ENCODE peak calls at places on chromosomes 6 and 20, in ten cellular contexts. One of them, this sample, is unnamed.

GRCh38 chr6:157516319-157517026 is 135.5 kb downstream of the ZDHHC14 start:
- DNase-seq in GM23248: no peak
- DNase-seq in IMR-90: no peak
- DNase-seq in heart left ventricle: no peak
- DNase-seq in GM23338: no peak
- DNase-seq in lower lobe of right lung: no peak
- DNase-seq in mammary epithelial cell: no peak
- DNase-seq in naive thymus-derived CD4-positive, alpha-beta T cell: no peak
- DNase-seq in fibroblast of lung: no peak
- DNase-seq in pancreas: no peak
- DNase-seq in this sample: no peak

GRCh38 chr6:138517635-138518034 is 18.3 kb upstream of the NHSL1 start:
- DNase-seq in GM23248: peak; percentile 70
- DNase-seq in IMR-90: peak; percentile 43
- DNase-seq in heart left ventricle: peak; percentile 19
- DNase-seq in GM23338: peak; percentile 85
- DNase-seq in lower lobe of right lung: peak; percentile 59
- DNase-seq in mammary epithelial cell: peak; percentile 48
- DNase-seq in naive thymus-derived CD4-positive, alpha-beta T cell: peak; percentile 40
- DNase-seq in fibroblast of lung: peak; percentile 27
- DNase-seq in pancreas: peak; percentile 33
- DNase-seq in this sample: no peak

GRCh38 chr20:5829241-5829809 is 79.1 kb downstream of the SHLD1 start:
- DNase-seq in GM23248: no peak
- DNase-seq in IMR-90: no peak
- DNase-seq in heart left ventricle: no peak
- DNase-seq in GM23338: no peak
- DNase-seq in lower lobe of right lung: no peak
- DNase-seq in mammary epithelial cell: no peak
- DNase-seq in naive thymus-derived CD4-positive, alpha-beta T cell: no peak
- DNase-seq in fibroblast of lung: no peak
- DNase-seq in pancreas: no peak
- DNase-seq in this sample: no peak

GRCh38 chr6:111573892-111574800 is 31.5 kb downstream of the TRAF3IP2 start:
- DNase-seq in GM23248: peak; percentile 95
- DNase-seq in IMR-90: peak; percentile 98
- DNase-seq in heart left ventricle: peak; percentile 56
- DNase-seq in GM23338: no peak
- DNase-seq in lower lobe of right lung: no peak
- DNase-seq in mammary epithelial cell: peak; percentile 80
- DNase-seq in naive thymus-derived CD4-positive, alpha-beta T cell: no peak
- DNase-seq in fibroblast of lung: peak; percentile 97
- DNase-seq in pancreas: no peak
- DNase-seq in this sample: no peak

GRCh38 chr6:89298680-89299450 is 16.2 kb downstream of the GABRR2 start:
- DNase-seq in GM23248: peak; percentile 27
- DNase-seq in IMR-90: peak; percentile 84
- DNase-seq in heart left ventricle: no peak
- DNase-seq in GM23338: no peak
- DNase-seq in lower lobe of right lung: no peak
- DNase-seq in mammary epithelial cell: peak; percentile 21
- DNase-seq in naive thymus-derived CD4-positive, alpha-beta T cell: peak; percentile 23
- DNase-seq in fibroblast of lung: peak; percentile 68
- DNase-seq in pancreas: no peak
- DNase-seq in this sample: no peak

GRCh38 chr20:32652739-32653526 is 20.8 kb downstream of the C20orf203 start:
- DNase-seq in GM23248: peak; percentile 84
- DNase-seq in IMR-90: peak; percentile 66
- DNase-seq in heart left ventricle: peak; percentile 86
- DNase-seq in GM23338: peak; percentile 94
- DNase-seq in lower lobe of right lung: peak; percentile 86
- DNase-seq in mammary epithelial cell: peak; percentile 67
- DNase-seq in naive thymus-derived CD4-positive, alpha-beta T cell: peak; percentile 84
- DNase-seq in fibroblast of lung: peak; percentile 58
- DNase-seq in pancreas: peak; percentile 83
- DNase-seq in this sample: peak; percentile 38

GRCh38 chr6:11161031-11161966 is 49.8 kb upstream of the ERVFRD-1 start:
- DNase-seq in GM23248: peak; percentile 48
- DNase-seq in IMR-90: peak; percentile 16
- DNase-seq in heart left ventricle: no peak
- DNase-seq in GM23338: no peak
- DNase-seq in lower lobe of right lung: no peak
- DNase-seq in mammary epithelial cell: peak; percentile 78
- DNase-seq in naive thymus-derived CD4-positive, alpha-beta T cell: no peak
- DNase-seq in fibroblast of lung: peak; percentile 73
- DNase-seq in pancreas: no peak
- DNase-seq in this sample: no peak

GRCh38 chr6:91590191-91590590 is 1003.3 kb upstream of the MAP3K7 start:
- DNase-seq in GM23248: no peak
- DNase-seq in IMR-90: no peak
- DNase-seq in heart left ventricle: no peak
- DNase-seq in GM23338: peak; percentile 4
- DNase-seq in lower lobe of right lung: no peak
- DNase-seq in mammary epithelial cell: no peak
- DNase-seq in naive thymus-derived CD4-positive, alpha-beta T cell: no peak
- DNase-seq in fibroblast of lung: no peak
- DNase-seq in pancreas: no peak
- DNase-seq in this sample: no peak

GRCh38 chr6:48318670-48319069 is 207.7 kb upstream of the PTCHD4 start:
- DNase-seq in GM23248: no peak
- DNase-seq in IMR-90: peak; percentile 78
- DNase-seq in heart left ventricle: no peak
- DNase-seq in GM23338: no peak
- DNase-seq in lower lobe of right lung: no peak
- DNase-seq in mammary epithelial cell: peak; percentile 31
- DNase-seq in naive thymus-derived CD4-positive, alpha-beta T cell: no peak
- DNase-seq in fibroblast of lung: no peak
- DNase-seq in pancreas: no peak
- DNase-seq in this sample: no peak

GRCh38 chr6:169452117-169452868 is 198.6 kb upstream of the THBS2 start:
- DNase-seq in GM23248: peak; percentile 98
- DNase-seq in IMR-90: peak; percentile 97
- DNase-seq in heart left ventricle: peak; percentile 72
- DNase-seq in GM23338: no peak
- DNase-seq in lower lobe of right lung: no peak
- DNase-seq in mammary epithelial cell: peak; percentile 78
- DNase-seq in naive thymus-derived CD4-positive, alpha-beta T cell: no peak
- DNase-seq in fibroblast of lung: peak; percentile 90
- DNase-seq in pancreas: no peak
- DNase-seq in this sample: no peak

GRCh38 chr6:35489066-35489465 is 7.8 kb downstream of the TEAD3 start:
- DNase-seq in GM23248: no peak
- DNase-seq in IMR-90: no peak
- DNase-seq in heart left ventricle: no peak
- DNase-seq in GM23338: no peak
- DNase-seq in lower lobe of right lung: no peak
- DNase-seq in mammary epithelial cell: no peak
- DNase-seq in naive thymus-derived CD4-positive, alpha-beta T cell: no peak
- DNase-seq in fibroblast of lung: no peak
- DNase-seq in pancreas: no peak
- DNase-seq in this sample: no peak

GRCh38 chr20:58552366-58552934 is 37.3 kb upstream of the APCDD1L start:
- DNase-seq in GM23248: no peak
- DNase-seq in IMR-90: no peak
- DNase-seq in heart left ventricle: no peak
- DNase-seq in GM23338: no peak
- DNase-seq in lower lobe of right lung: no peak
- DNase-seq in mammary epithelial cell: no peak
- DNase-seq in naive thymus-derived CD4-positive, alpha-beta T cell: no peak
- DNase-seq in fibroblast of lung: peak; percentile 39
- DNase-seq in pancreas: no peak
- DNase-seq in this sample: no peak

GRCh38 chr20:38242848-38243449 is 17.6 kb downstream of the KIAA1755 start:
- DNase-seq in GM23248: no peak
- DNase-seq in IMR-90: no peak
- DNase-seq in heart left ventricle: no peak
- DNase-seq in GM23338: peak; percentile 55
- DNase-seq in lower lobe of right lung: no peak
- DNase-seq in mammary epithelial cell: no peak
- DNase-seq in naive thymus-derived CD4-positive, alpha-beta T cell: no peak
- DNase-seq in fibroblast of lung: no peak
- DNase-seq in pancreas: no peak
- DNase-seq in this sample: no peak

GRCh38 chr6:82237013-82237412 is 10.5 kb downstream of the IBTK start:
- DNase-seq in GM23248: peak; percentile 31
- DNase-seq in IMR-90: no peak
- DNase-seq in heart left ventricle: no peak
- DNase-seq in GM23338: no peak
- DNase-seq in lower lobe of right lung: no peak
- DNase-seq in mammary epithelial cell: no peak
- DNase-seq in naive thymus-derived CD4-positive, alpha-beta T cell: no peak
- DNase-seq in fibroblast of lung: peak; percentile 17
- DNase-seq in pancreas: no peak
- DNase-seq in this sample: no peak

GRCh38 chr6:14035448-14035847 is 82.1 kb upstream of the CD83 start:
- DNase-seq in GM23248: peak; percentile 90
- DNase-seq in IMR-90: peak; percentile 96
- DNase-seq in heart left ventricle: no peak
- DNase-seq in GM23338: peak; percentile 82
- DNase-seq in lower lobe of right lung: no peak
- DNase-seq in mammary epithelial cell: peak; percentile 31
- DNase-seq in naive thymus-derived CD4-positive, alpha-beta T cell: no peak
- DNase-seq in fibroblast of lung: peak; percentile 98
- DNase-seq in pancreas: peak; percentile 52
- DNase-seq in this sample: no peak

GRCh38 chr20:45028424-45029136 is 62.3 kb downstream of the STK4 start:
- DNase-seq in GM23248: no peak
- DNase-seq in IMR-90: no peak
- DNase-seq in heart left ventricle: no peak
- DNase-seq in GM23338: no peak
- DNase-seq in lower lobe of right lung: no peak
- DNase-seq in mammary epithelial cell: no peak
- DNase-seq in naive thymus-derived CD4-positive, alpha-beta T cell: no peak
- DNase-seq in fibroblast of lung: no peak
- DNase-seq in pancreas: no peak
- DNase-seq in this sample: no peak
- H3K27ac ChIP-seq in GM23248: no peak overlapping the region
- H3K27ac ChIP-seq in IMR-90: no peak overlapping the region
- H3K27ac ChIP-seq in heart left ventricle: no peak overlapping the region
- H3K27ac ChIP-seq in GM23338: no peak overlapping the region
- H3K27ac ChIP-seq in lower lobe of right lung: no peak overlapping the region
- H3K27ac ChIP-seq in mammary epithelial cell: no peak overlapping the region
- H3K27ac ChIP-seq in naive thymus-derived CD4-positive, alpha-beta T cell: no peak overlapping the region
- H3K27ac ChIP-seq in fibroblast of lung: no peak overlapping the region
- H3K27ac ChIP-seq in pancreas: no peak overlapping the region
- H3K27ac ChIP-seq in this sample: no peak overlapping the region

DNA sequence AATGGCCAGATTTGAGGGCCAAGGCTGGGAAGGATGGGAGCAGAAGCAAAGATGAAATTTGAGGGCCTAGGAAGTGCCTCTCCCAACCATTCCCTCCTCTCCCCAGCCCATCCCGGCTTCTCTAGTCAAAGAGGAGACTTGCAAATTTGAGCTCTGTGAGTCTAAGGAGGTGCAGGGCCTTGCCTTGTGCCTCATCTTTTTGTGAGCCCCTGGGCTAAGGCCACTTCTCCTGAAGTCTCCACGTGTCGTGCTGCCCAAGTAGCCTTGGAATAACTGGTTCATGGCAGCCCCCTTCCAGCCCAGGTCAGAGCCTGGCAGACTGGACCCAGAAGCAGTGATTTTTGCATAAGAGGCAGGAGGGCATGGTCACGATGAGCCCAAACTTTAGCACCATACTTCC is 6.7 kb downstream of the PTGIS start:
- DNase-seq in GM23248: peak; percentile 33
- DNase-seq in IMR-90: no peak
- DNase-seq in heart left ventricle: no peak
- DNase-seq in GM23338: no peak
- DNase-seq in lower lobe of right lung: no peak
- DNase-seq in mammary epithelial cell: no peak
- DNase-seq in naive thymus-derived CD4-positive, alpha-beta T cell: no peak
- DNase-seq in fibroblast of lung: no peak
- DNase-seq in pancreas: no peak
- DNase-seq in this sample: no peak
- H3K27ac ChIP-seq in GM23248: peak overlapping the region; percentile 95
- H3K27ac ChIP-seq in IMR-90: no peak overlapping the region
- H3K27ac ChIP-seq in heart left ventricle: no peak overlapping the region
- H3K27ac ChIP-seq in GM23338: peak overlapping the region; percentile 88
- H3K27ac ChIP-seq in lower lobe of right lung: no peak overlapping the region
- H3K27ac ChIP-seq in mammary epithelial cell: no peak overlapping the region
- H3K27ac ChIP-seq in naive thymus-derived CD4-positive, alpha-beta T cell: no peak overlapping the region
- H3K27ac ChIP-seq in fibroblast of lung: no peak overlapping the region
- H3K27ac ChIP-seq in pancreas: no peak overlapping the region
- H3K27ac ChIP-seq in this sample: no peak overlapping the region

GRCh38 chr6:42142118-42142835 is at the start of gene C6orf132:
- DNase-seq in GM23248: peak; percentile 79
- DNase-seq in IMR-90: no peak
- DNase-seq in heart left ventricle: no peak
- DNase-seq in GM23338: peak; percentile 95
- DNase-seq in lower lobe of right lung: peak; percentile 86
- DNase-seq in mammary epithelial cell: peak; percentile 74
- DNase-seq in naive thymus-derived CD4-positive, alpha-beta T cell: no peak
- DNase-seq in fibroblast of lung: peak; percentile 50
- DNase-seq in pancreas: peak; percentile 87
- DNase-seq in this sample: no peak
- H3K27ac ChIP-seq in GM23248: peak within 1 kb of the TSS; percentile 94
- H3K27ac ChIP-seq in IMR-90: peak within 1 kb of the TSS; percentile 95
- H3K27ac ChIP-seq in heart left ventricle: no peak within 1 kb of the TSS
- H3K27ac ChIP-seq in GM23338: peak within 1 kb of the TSS; percentile 93
- H3K27ac ChIP-seq in lower lobe of right lung: peak within 1 kb of the TSS; percentile 75
- H3K27ac ChIP-seq in mammary epithelial cell: peak within 1 kb of the TSS; percentile 90
- H3K27ac ChIP-seq in naive thymus-derived CD4-positive, alpha-beta T cell: no peak within 1 kb of the TSS
- H3K27ac ChIP-seq in fibroblast of lung: peak within 1 kb of the TSS; percentile 88
- H3K27ac ChIP-seq in pancreas: peak within 1 kb of the TSS; percentile 91
- H3K27ac ChIP-seq in this sample: no peak within 1 kb of the TSS

DNA sequence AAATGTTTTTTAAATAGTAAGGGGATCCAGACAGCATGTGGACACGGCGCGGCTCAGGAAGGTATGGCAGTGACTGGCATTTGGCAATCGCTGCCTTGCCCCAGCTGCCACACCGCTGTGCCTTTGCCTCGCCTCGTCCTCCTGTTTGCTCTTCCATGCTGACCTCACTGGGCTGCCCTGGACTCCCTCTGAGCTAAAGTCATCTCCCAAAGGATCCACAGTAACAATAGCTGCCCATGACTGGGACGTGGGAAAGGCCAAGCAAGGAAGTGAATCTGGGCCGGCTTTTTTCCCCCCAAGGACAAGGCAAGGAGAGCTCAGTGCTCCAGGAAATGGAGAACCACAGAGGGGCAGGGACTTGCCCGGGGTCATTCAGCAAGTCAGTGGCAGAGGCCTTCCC is 48.1 kb downstream of the JPH2 start:
- DNase-seq in GM23248: no peak
- DNase-seq in IMR-90: no peak
- DNase-seq in heart left ventricle: peak; percentile 43
- DNase-seq in GM23338: no peak
- DNase-seq in lower lobe of right lung: no peak
- DNase-seq in mammary epithelial cell: no peak
- DNase-seq in naive thymus-derived CD4-positive, alpha-beta T cell: no peak
- DNase-seq in fibroblast of lung: no peak
- DNase-seq in pancreas: no peak
- DNase-seq in this sample: no peak
- H3K27ac ChIP-seq in GM23248: no peak overlapping the region
- H3K27ac ChIP-seq in IMR-90: no peak overlapping the region
- H3K27ac ChIP-seq in heart left ventricle: peak overlapping the region; percentile 85
- H3K27ac ChIP-seq in GM23338: no peak overlapping the region
- H3K27ac ChIP-seq in lower lobe of right lung: no peak overlapping the region
- H3K27ac ChIP-seq in mammary epithelial cell: no peak overlapping the region
- H3K27ac ChIP-seq in naive thymus-derived CD4-positive, alpha-beta T cell: no peak overlapping the region
- H3K27ac ChIP-seq in fibroblast of lung: no peak overlapping the region
- H3K27ac ChIP-seq in pancreas: no peak overlapping the region
- H3K27ac ChIP-seq in this sample: no peak overlapping the region